ENCODE peak calls at places on chromosomes 13 and 19, in four cellular contexts. One of them, this sample, is unnamed.

GRCh38 chr13:91174886-91175501 is 172.5 kb upstream of the MIR17HG start:
- DNase-seq in HAP-1: no peak
- DNase-seq in psoas muscle: no peak
- DNase-seq in posterior cingulate gyrus: peak
- DNase-seq in this sample: peak

GRCh38 chr19:35272122-35272715 is 3.5 kb downstream of the USF2 start:
- DNase-seq in HAP-1: no peak
- DNase-seq in psoas muscle: no peak
- DNase-seq in posterior cingulate gyrus: peak
- DNase-seq in this sample: no peak

GRCh38 chr19:29528946-29529645 is 3.3 kb downstream of the VSTM2B start:
- DNase-seq in HAP-1: no peak
- DNase-seq in psoas muscle: peak
- DNase-seq in posterior cingulate gyrus: no peak
- DNase-seq in this sample: peak

GRCh38 chr19:383922-384800 is 24.8 kb downstream of the C2CD4C start:
- DNase-seq in HAP-1: no peak
- DNase-seq in psoas muscle: no peak
- DNase-seq in posterior cingulate gyrus: peak
- DNase-seq in this sample: peak

GRCh38 chr19:5213667-5214066 is 126.9 kb downstream of the PTPRS start:
- DNase-seq in HAP-1: no peak
- DNase-seq in psoas muscle: no peak
- DNase-seq in posterior cingulate gyrus: no peak
- DNase-seq in this sample: no peak

GRCh38 chr13:44302948-44303575 is 70.6 kb upstream of the SERP2 start:
- DNase-seq in HAP-1: no peak
- DNase-seq in psoas muscle: no peak
- DNase-seq in posterior cingulate gyrus: no peak
- DNase-seq in this sample: no peak

GRCh38 chr19:38977445-38978314 is 2.1 kb upstream of the FBXO17 start:
- DNase-seq in HAP-1: no peak
- DNase-seq in psoas muscle: no peak
- DNase-seq in posterior cingulate gyrus: no peak
- DNase-seq in this sample: peak

GRCh38 chr19:3029070-3029923 is at the start of gene TLE2:
- DNase-seq in HAP-1: no peak
- DNase-seq in psoas muscle: no peak
- DNase-seq in posterior cingulate gyrus: no peak
- DNase-seq in this sample: no peak

GRCh38 chr13:95256086-95256485 is 45.2 kb downstream of the ABCC4 start:
- DNase-seq in HAP-1: no peak
- DNase-seq in psoas muscle: no peak
- DNase-seq in posterior cingulate gyrus: no peak
- DNase-seq in this sample: no peak

GRCh38 chr19:8148410-8149231 is 771 bp downstream of the FBN3 start:
- DNase-seq in HAP-1: peak
- DNase-seq in psoas muscle: no peak
- DNase-seq in posterior cingulate gyrus: no peak
- DNase-seq in this sample: peak

GRCh38 chr13:33519561-33520479 is 234.3 kb upstream of the STARD13 start:
- DNase-seq in HAP-1: no peak
- DNase-seq in psoas muscle: no peak
- DNase-seq in posterior cingulate gyrus: no peak
- DNase-seq in this sample: no peak

GRCh38 chr13:110173247-110173818 is 133.6 kb downstream of the COL4A1 start:
- DNase-seq in HAP-1: no peak
- DNase-seq in psoas muscle: no peak
- DNase-seq in posterior cingulate gyrus: no peak
- DNase-seq in this sample: no peak

GRCh38 chr13:113552786-113553540 is 31.6 kb upstream of the TFDP1 start:
- DNase-seq in HAP-1: no peak
- DNase-seq in psoas muscle: no peak
- DNase-seq in posterior cingulate gyrus: no peak
- DNase-seq in this sample: no peak

GRCh38 chr19:18131841-18132596 is 20.9 kb upstream of the PIK3R2 start:
- DNase-seq in HAP-1: no peak
- DNase-seq in psoas muscle: no peak
- DNase-seq in posterior cingulate gyrus: no peak
- DNase-seq in this sample: no peak

GRCh38 chr13:99459101-99459500 is 42.2 kb upstream of the TM9SF2 start:
- DNase-seq in HAP-1: no peak
- DNase-seq in psoas muscle: no peak
- DNase-seq in posterior cingulate gyrus: no peak
- DNase-seq in this sample: no peak

GRCh38 chr13:70054572-70054971 is 53.1 kb upstream of the ATXN8OS start:
- DNase-seq in HAP-1: no peak
- DNase-seq in psoas muscle: no peak
- DNase-seq in posterior cingulate gyrus: no peak
- DNase-seq in this sample: no peak

GRCh38 chr13:29908411-29908810 is 58.0 kb upstream of the UBL3 start:
- DNase-seq in HAP-1: no peak
- DNase-seq in psoas muscle: peak
- DNase-seq in posterior cingulate gyrus: no peak
- DNase-seq in this sample: no peak

GRCh38 chr13:107866007-107866665 is 349.2 kb downstream of the LIG4 start:
- DNase-seq in HAP-1: no peak
- DNase-seq in psoas muscle: no peak
- DNase-seq in posterior cingulate gyrus: peak
- DNase-seq in this sample: peak

GRCh38 chr13:70668293-70668692 is 560.0 kb upstream of the KLHL1 start:
- DNase-seq in HAP-1: no peak
- DNase-seq in psoas muscle: no peak
- DNase-seq in posterior cingulate gyrus: no peak
- DNase-seq in this sample: peak

GRCh38 chr19:2426661-2427322 is 594 bp downstream of the TIMM13 start:
- DNase-seq in HAP-1: peak
- DNase-seq in psoas muscle: peak
- DNase-seq in posterior cingulate gyrus: peak
- DNase-seq in this sample: peak

GRCh38 chr19:53132231-53132991 is at the start of gene ZNF415:
- DNase-seq in HAP-1: no peak
- DNase-seq in psoas muscle: peak
- DNase-seq in posterior cingulate gyrus: peak
- DNase-seq in this sample: peak

GRCh38 chr13:46624353-46624752 is 71.4 kb downstream of the LRCH1 start:
- DNase-seq in HAP-1: no peak
- DNase-seq in psoas muscle: no peak
- DNase-seq in posterior cingulate gyrus: no peak
- DNase-seq in this sample: no peak

This sample was measured in left kidney.